ENCODE peak calls at places on chromosomes 12 and 14, in ten cellular contexts. X, T, V, C, Q, J, M, E, S and F are unnamed samples.
A peak's percentile ranks its signal among the peaks of the same experiment; 100 is the strongest.

GRCh38 chr12:79685068-79685467 is 5.7 kb downstream of the PAWR start:
- DNase-seq in Q (no peak), V (peak; percentile 75), T (no peak), J (no peak), M (no peak), E (peak; percentile 59), C (no peak), S (peak; percentile 54), X (peak; percentile 34), F (peak; percentile 46)

GRCh38 chr14:32468955-32469354 is 139.9 kb downstream of the AKAP6 start:
- DNase-seq in X (peak; percentile 50), V (peak; percentile 71), Q (no peak), C (no peak), S (peak; percentile 93), M (no peak), E (peak; percentile 62), T (no peak), J (no peak), F (peak; percentile 90)

GRCh38 chr14:78917462-78917861 is 747.3 kb downstream of the NRXN3 start:
- DNase-seq in Q (no peak), V (no peak), E (no peak), C (no peak), M (no peak), X (no peak), S (no peak), J (no peak), T (no peak), F (no peak)

GRCh38 chr12:82314406-82314892 is 43.7 kb downstream of the CCDC59 start:
- DNase-seq in M (no peak), E (no peak), V (no peak), J (peak; percentile 62), X (no peak), S (no peak), C (no peak), T (no peak), Q (no peak), F (no peak)

GRCh38 chr14:61296707-61297502 is 15.8 kb upstream of the TMEM30B start:
- DNase-seq in V (peak; percentile 42), J (no peak), E (no peak), C (no peak), Q (no peak), M (no peak), X (peak; percentile 43), S (peak; percentile 34), T (no peak), F (peak; percentile 46)

GRCh38 chr12:91785655-91786489 is 359.8 kb downstream of the BTG1 start:
- DNase-seq in M (no peak), T (no peak), V (no peak), E (no peak), Q (no peak), S (no peak), J (no peak), C (no peak), X (no peak), F (no peak)

GRCh38 chr12:67354966-67355365 is 85.8 kb downstream of the CAND1 start:
- DNase-seq in Q (no peak), S (peak; percentile 34), C (no peak), V (peak; percentile 3), M (no peak), X (peak; percentile 13), E (no peak), T (no peak), J (no peak), F (no peak)

GRCh38 chr14:70468731-70469130 is 16.8 kb downstream of the ADAM21 start:
- DNase-seq in M (no peak), T (no peak), C (no peak), E (no peak), J (no peak), X (no peak), Q (no peak), V (no peak), S (no peak), F (no peak)

GRCh38 chr14:50013934-50014333 is 102.4 kb downstream of the VCPKMT start:
- DNase-seq in S (no peak), T (no peak), Q (no peak), J (no peak), X (no peak), V (no peak), M (no peak), E (no peak), C (no peak), F (no peak)

GRCh38 chr14:30641207-30641606 is 19.1 kb downstream of the SCFD1 start:
- DNase-seq in J (no peak), T (no peak), X (no peak), V (no peak), E (no peak), S (no peak), M (no peak), Q (no peak), C (no peak), F (no peak)

GRCh38 chr12:124778411-124778810 is 85.3 kb downstream of the SCARB1 start:
- DNase-seq in T (peak; percentile 33), J (no peak), S (no peak), E (no peak), C (no peak), V (no peak), Q (no peak), M (no peak), X (no peak), F (no peak)

GRCh38 chr14:104424406-104425072 is 155.0 kb upstream of the C14orf180 start:
- DNase-seq in E (no peak), C (no peak), M (no peak), V (no peak), S (no peak), Q (peak; percentile 72), X (no peak), T (peak; percentile 15), J (no peak), F (no peak)

GRCh38 chr14:101571004-101571403 is 9.7 kb downstream of the DIO3 start:
- DNase-seq in T (no peak), S (no peak), E (no peak), C (no peak), M (no peak), X (no peak), Q (no peak), J (peak; percentile 6), V (no peak), F (no peak)

GRCh38 chr14:72535485-72535884 is 358.4 kb downstream of the DPF3 start:
- DNase-seq in V (no peak), J (no peak), S (no peak), Q (no peak), X (no peak), E (no peak), C (no peak), T (no peak), M (no peak), F (no peak)